ENCODE peak calls at places on chromosome 2, in eight cellular contexts. L is NCI-H1930, D is GM18507, J is PC-9, Y is NCI-H748 treated with DMSO at 0.1 percent for 48 hours, E is T-cell, O is A549, R is AG20443. H is an unnamed sample.

GRCh38 chr2:65018141-65018582 is 29.0 kb downstream of the SLC1A4 start:
- DNase-seq in L (no peak), D (no peak), J (no peak), Y (no peak), E (no peak), O (no peak), R (no peak), H (peak)

GRCh38 chr2:19525313-19525712 is 166.9 kb upstream of the OSR1 start:
- DNase-seq in L (no peak), D (no peak), J (no peak), Y (no peak), E (no peak), O (no peak), R (no peak), H (no peak)

GRCh38 chr2:40440835-40441234 is 11.1 kb downstream of the SLC8A1 start:
- DNase-seq in L (no peak), D (no peak), J (no peak), Y (no peak), E (no peak), O (no peak), R (no peak), H (no peak)

GRCh38 chr2:3661149-3661660 is 3.2 kb downstream of the ALLC start:
- DNase-seq in L (no peak), D (no peak), J (no peak), Y (no peak), E (no peak), O (no peak), R (no peak), H (no peak)

GRCh38 chr2:191050640-191050987 is 36.6 kb upstream of the STAT1 start:
- DNase-seq in L (no peak), D (no peak), J (no peak), Y (no peak), E (no peak), O (peak), R (peak), H (no peak)

GRCh38 chr2:187920511-187920910 is 366.3 kb upstream of the TFPI start:
- DNase-seq in L (no peak), D (no peak), J (no peak), Y (no peak), E (no peak), O (no peak), R (no peak), H (no peak)

GRCh38 chr2:160472839-160473251 is 20.8 kb downstream of the RBMS1 start:
- DNase-seq in L (peak), D (no peak), J (no peak), Y (peak), E (no peak), O (no peak), R (no peak), H (no peak)

GRCh38 chr2:66301767-66302140 is 133.2 kb upstream of the MEIS1 start:
- DNase-seq in L (no peak), D (no peak), J (no peak), Y (no peak), E (no peak), O (no peak), R (no peak), H (no peak)

GRCh38 chr2:239273280-239274234 is 127.3 kb downstream of the HDAC4 start:
- DNase-seq in L (no peak), D (no peak), J (no peak), Y (no peak), E (no peak), O (no peak), R (no peak), H (no peak)

GRCh38 chr2:79721966-79722365 is 209.1 kb downstream of the CTNNA2 start:
- DNase-seq in L (no peak), D (no peak), J (no peak), Y (no peak), E (no peak), O (no peak), R (no peak), H (no peak)

GRCh38 chr2:173831312-173832229 is 133.6 kb downstream of the SP3 start:
- DNase-seq in L (no peak), D (no peak), J (no peak), Y (no peak), E (no peak), O (no peak), R (peak), H (peak)

GRCh38 chr2:110688594-110689091 is 10.8 kb upstream of the BUB1 start:
- DNase-seq in L (no peak), D (no peak), J (no peak), Y (no peak), E (no peak), O (no peak), R (no peak), H (no peak)

GRCh38 chr2:166060191-166060590 is 67.6 kb downstream of the SCN1A start:
- DNase-seq in L (no peak), D (no peak), J (no peak), Y (no peak), E (no peak), O (no peak), R (no peak), H (no peak)

GRCh38 chr2:9594361-9595063 is 36.3 kb downstream of the YWHAQ start:
- DNase-seq in L (no peak), D (no peak), J (peak), Y (no peak), E (no peak), O (peak), R (peak), H (no peak)

GRCh38 chr2:189799531-189799930 is 15.3 kb downstream of the PMS1 start:
- DNase-seq in L (no peak), D (no peak), J (no peak), Y (no peak), E (no peak), O (no peak), R (peak), H (no peak)

H was measured in heart left ventricle.